ENCODE peak calls at places on chromosomes 11 and 22, in eight cellular contexts. One of them, this sample, is unnamed.

GRCh38 chr22:25102722-25103121 is 96.9 kb upstream of the CRYBB3 start:
- DNase-seq in heart left ventricle: no peak
- DNase-seq in GM23248: no peak
- DNase-seq in breast epithelium: no peak
- DNase-seq in psoas muscle: no peak
- DNase-seq in mesendoderm: no peak
- DNase-seq in CD4-positive, CD25-positive, alpha-beta regulatory T cell: no peak
- DNase-seq in transverse colon: no peak
- DNase-seq in this sample: no peak

GRCh38 chr22:42430486-42431125 is 1.6 kb downstream of the NFAM1 start:
- DNase-seq in heart left ventricle: no peak
- DNase-seq in GM23248: no peak
- DNase-seq in breast epithelium: no peak
- DNase-seq in psoas muscle: no peak
- DNase-seq in mesendoderm: no peak
- DNase-seq in CD4-positive, CD25-positive, alpha-beta regulatory T cell: no peak
- DNase-seq in transverse colon: no peak
- DNase-seq in this sample: no peak

GRCh38 chr11:10144954-10145353 is 149.1 kb downstream of the SBF2 start:
- DNase-seq in heart left ventricle: no peak
- DNase-seq in GM23248: no peak
- DNase-seq in breast epithelium: no peak
- DNase-seq in psoas muscle: no peak
- DNase-seq in mesendoderm: no peak
- DNase-seq in CD4-positive, CD25-positive, alpha-beta regulatory T cell: no peak
- DNase-seq in transverse colon: no peak
- DNase-seq in this sample: no peak

GRCh38 chr22:29457730-29458129 is 19.3 kb downstream of the RFPL1 start:
- DNase-seq in heart left ventricle: no peak
- DNase-seq in GM23248: peak; percentile 54
- DNase-seq in breast epithelium: no peak
- DNase-seq in psoas muscle: no peak
- DNase-seq in mesendoderm: peak; percentile 93
- DNase-seq in CD4-positive, CD25-positive, alpha-beta regulatory T cell: peak; percentile 22
- DNase-seq in transverse colon: peak; percentile 13
- DNase-seq in this sample: no peak

GRCh38 chr11:96388891-96389603 is 665 bp downstream of the CCDC82 start:
- DNase-seq in heart left ventricle: no peak
- DNase-seq in GM23248: peak; percentile 77
- DNase-seq in breast epithelium: no peak
- DNase-seq in psoas muscle: no peak
- DNase-seq in mesendoderm: peak; percentile 84
- DNase-seq in CD4-positive, CD25-positive, alpha-beta regulatory T cell: no peak
- DNase-seq in transverse colon: no peak
- DNase-seq in this sample: no peak

GRCh38 chr22:39219071-39220050 is 25.4 kb downstream of the PDGFB start:
- DNase-seq in heart left ventricle: no peak
- DNase-seq in GM23248: no peak
- DNase-seq in breast epithelium: no peak
- DNase-seq in psoas muscle: no peak
- DNase-seq in mesendoderm: peak; percentile 75
- DNase-seq in CD4-positive, CD25-positive, alpha-beta regulatory T cell: no peak
- DNase-seq in transverse colon: no peak
- DNase-seq in this sample: no peak

GRCh38 chr22:25753252-25753651 is 11.3 kb downstream of the MYO18B start:
- DNase-seq in heart left ventricle: peak; percentile 77
- DNase-seq in GM23248: no peak
- DNase-seq in breast epithelium: no peak
- DNase-seq in psoas muscle: no peak
- DNase-seq in mesendoderm: no peak
- DNase-seq in CD4-positive, CD25-positive, alpha-beta regulatory T cell: no peak
- DNase-seq in transverse colon: no peak
- DNase-seq in this sample: no peak

GRCh38 chr11:66904561-66904960 is 47.7 kb downstream of the LRFN4 start:
- DNase-seq in heart left ventricle: no peak
- DNase-seq in GM23248: no peak
- DNase-seq in breast epithelium: no peak
- DNase-seq in psoas muscle: no peak
- DNase-seq in mesendoderm: no peak
- DNase-seq in CD4-positive, CD25-positive, alpha-beta regulatory T cell: no peak
- DNase-seq in transverse colon: no peak
- DNase-seq in this sample: no peak

GRCh38 chr22:33975841-33976240 is 55.6 kb upstream of the LARGE1 start:
- DNase-seq in heart left ventricle: no peak
- DNase-seq in GM23248: no peak
- DNase-seq in breast epithelium: no peak
- DNase-seq in psoas muscle: no peak
- DNase-seq in mesendoderm: peak; percentile 65
- DNase-seq in CD4-positive, CD25-positive, alpha-beta regulatory T cell: no peak
- DNase-seq in transverse colon: no peak
- DNase-seq in this sample: no peak

GRCh38 chr11:66607126-66607834 is 9.2 kb upstream of the RBM14 start:
- DNase-seq in heart left ventricle: peak; percentile 70
- DNase-seq in GM23248: peak; percentile 88
- DNase-seq in breast epithelium: peak; percentile 70
- DNase-seq in psoas muscle: peak; percentile 83
- DNase-seq in mesendoderm: no peak
- DNase-seq in CD4-positive, CD25-positive, alpha-beta regulatory T cell: no peak
- DNase-seq in transverse colon: peak; percentile 84
- DNase-seq in this sample: peak; percentile 67

GRCh38 chr11:63564056-63564784 is 1.0 kb upstream of the PLAAT2 start:
- DNase-seq in heart left ventricle: no peak
- DNase-seq in GM23248: no peak
- DNase-seq in breast epithelium: no peak
- DNase-seq in psoas muscle: no peak
- DNase-seq in mesendoderm: no peak
- DNase-seq in CD4-positive, CD25-positive, alpha-beta regulatory T cell: peak; percentile 70
- DNase-seq in transverse colon: no peak
- DNase-seq in this sample: peak; percentile 40

GRCh38 chr11:86116386-86116726 is 47.5 kb upstream of the PICALM start:
- DNase-seq in heart left ventricle: no peak
- DNase-seq in GM23248: peak; percentile 90
- DNase-seq in breast epithelium: no peak
- DNase-seq in psoas muscle: no peak
- DNase-seq in mesendoderm: no peak
- DNase-seq in CD4-positive, CD25-positive, alpha-beta regulatory T cell: peak; percentile 62
- DNase-seq in transverse colon: no peak
- DNase-seq in this sample: peak; percentile 53

GRCh38 chr11:112606656-112607055 is 346.0 kb upstream of the PLET1 start:
- DNase-seq in heart left ventricle: no peak
- DNase-seq in GM23248: no peak
- DNase-seq in breast epithelium: no peak
- DNase-seq in psoas muscle: no peak
- DNase-seq in mesendoderm: no peak
- DNase-seq in CD4-positive, CD25-positive, alpha-beta regulatory T cell: no peak
- DNase-seq in transverse colon: no peak
- DNase-seq in this sample: no peak

GRCh38 chr11:47259178-47259977 is 1.6 kb downstream of the NR1H3 start:
- DNase-seq in heart left ventricle: no peak
- DNase-seq in GM23248: peak; percentile 46
- DNase-seq in breast epithelium: no peak
- DNase-seq in psoas muscle: peak; percentile 54
- DNase-seq in mesendoderm: peak; percentile 92
- DNase-seq in CD4-positive, CD25-positive, alpha-beta regulatory T cell: peak; percentile 52
- DNase-seq in transverse colon: peak; percentile 83
- DNase-seq in this sample: no peak

GRCh38 chr22:20563941-20564371 is 56.5 kb downstream of the MED15 start:
- DNase-seq in heart left ventricle: no peak
- DNase-seq in GM23248: no peak
- DNase-seq in breast epithelium: no peak
- DNase-seq in psoas muscle: no peak
- DNase-seq in mesendoderm: no peak
- DNase-seq in CD4-positive, CD25-positive, alpha-beta regulatory T cell: no peak
- DNase-seq in transverse colon: no peak
- DNase-seq in this sample: no peak

GRCh38 chr11:36566407-36567053 is 1.3 kb upstream of the RAG1 start:
- DNase-seq in heart left ventricle: no peak
- DNase-seq in GM23248: no peak
- DNase-seq in breast epithelium: no peak
- DNase-seq in psoas muscle: no peak
- DNase-seq in mesendoderm: no peak
- DNase-seq in CD4-positive, CD25-positive, alpha-beta regulatory T cell: no peak
- DNase-seq in transverse colon: no peak
- DNase-seq in this sample: no peak

GRCh38 chr11:12285106-12285505 is 92.3 kb upstream of the PARVA start:
- DNase-seq in heart left ventricle: no peak
- DNase-seq in GM23248: peak; percentile 91
- DNase-seq in breast epithelium: no peak
- DNase-seq in psoas muscle: no peak
- DNase-seq in mesendoderm: no peak
- DNase-seq in CD4-positive, CD25-positive, alpha-beta regulatory T cell: no peak
- DNase-seq in transverse colon: no peak
- DNase-seq in this sample: peak; percentile 90

GRCh38 chr11:134999490-135000066 is 587.5 kb upstream of the B3GAT1 start:
- DNase-seq in heart left ventricle: no peak
- DNase-seq in GM23248: no peak
- DNase-seq in breast epithelium: no peak
- DNase-seq in psoas muscle: no peak
- DNase-seq in mesendoderm: peak; percentile 28
- DNase-seq in CD4-positive, CD25-positive, alpha-beta regulatory T cell: no peak
- DNase-seq in transverse colon: no peak
- DNase-seq in this sample: no peak

GRCh38 chr22:35534091-35534490 is 6.5 kb upstream of the RASD2 start:
- DNase-seq in heart left ventricle: no peak
- DNase-seq in GM23248: no peak
- DNase-seq in breast epithelium: no peak
- DNase-seq in psoas muscle: no peak
- DNase-seq in mesendoderm: no peak
- DNase-seq in CD4-positive, CD25-positive, alpha-beta regulatory T cell: no peak
- DNase-seq in transverse colon: no peak
- DNase-seq in this sample: no peak

GRCh38 chr22:50306753-50307749 is at the start of gene PLXNB2:
- DNase-seq in heart left ventricle: peak; percentile 87
- DNase-seq in GM23248: peak; percentile 88
- DNase-seq in breast epithelium: peak; percentile 78
- DNase-seq in psoas muscle: peak; percentile 88
- DNase-seq in mesendoderm: peak; percentile 88
- DNase-seq in CD4-positive, CD25-positive, alpha-beta regulatory T cell: no peak
- DNase-seq in transverse colon: peak; percentile 85
- DNase-seq in this sample: peak; percentile 59

GRCh38 chr22:50308986-50309600 is 1.6 kb upstream of the PLXNB2 start:
- DNase-seq in heart left ventricle: no peak
- DNase-seq in GM23248: no peak
- DNase-seq in breast epithelium: no peak
- DNase-seq in psoas muscle: no peak
- DNase-seq in mesendoderm: no peak
- DNase-seq in CD4-positive, CD25-positive, alpha-beta regulatory T cell: no peak
- DNase-seq in transverse colon: no peak
- DNase-seq in this sample: no peak

GRCh38 chr22:50308597-50308935 is 1.1 kb upstream of the PLXNB2 start:
- DNase-seq in heart left ventricle: peak; percentile 93
- DNase-seq in GM23248: peak; percentile 58
- DNase-seq in breast epithelium: no peak
- DNase-seq in psoas muscle: peak; percentile 90
- DNase-seq in mesendoderm: peak; percentile 27
- DNase-seq in CD4-positive, CD25-positive, alpha-beta regulatory T cell: no peak
- DNase-seq in transverse colon: peak; percentile 78
- DNase-seq in this sample: no peak

GRCh38 chr22:50309601-50309991 is 2.1 kb upstream of the PLXNB2 start:
- DNase-seq in heart left ventricle: no peak
- DNase-seq in GM23248: no peak
- DNase-seq in breast epithelium: no peak
- DNase-seq in psoas muscle: no peak
- DNase-seq in mesendoderm: no peak
- DNase-seq in CD4-positive, CD25-positive, alpha-beta regulatory T cell: no peak
- DNase-seq in transverse colon: no peak
- DNase-seq in this sample: no peak

GRCh38 chr22:50307891-50308596 is 598 bp upstream of the PLXNB2 start:
- DNase-seq in heart left ventricle: no peak
- DNase-seq in GM23248: peak; percentile 33
- DNase-seq in breast epithelium: no peak
- DNase-seq in psoas muscle: peak; percentile 62
- DNase-seq in mesendoderm: no peak
- DNase-seq in CD4-positive, CD25-positive, alpha-beta regulatory T cell: no peak
- DNase-seq in transverse colon: no peak
- DNase-seq in this sample: no peak
- H3K27ac ChIP-seq in heart left ventricle: peak overlapping the region; percentile 95
- H3K27ac ChIP-seq in GM23248: peak overlapping the region; percentile 42
- H3K27ac ChIP-seq in breast epithelium: peak overlapping the region; percentile 85
- H3K27ac ChIP-seq in psoas muscle: peak overlapping the region; percentile 55
- H3K27ac ChIP-seq in mesendoderm: no peak overlapping the region
- H3K27ac ChIP-seq in CD4-positive, CD25-positive, alpha-beta regulatory T cell: no peak overlapping the region
- H3K27ac ChIP-seq in transverse colon: peak overlapping the region; percentile 80
- H3K27ac ChIP-seq in this sample: no peak overlapping the region

GRCh38 chr11:69640260-69640994 is 529 bp upstream of the CCND1 start:
- DNase-seq in heart left ventricle: peak; percentile 51
- DNase-seq in GM23248: peak; percentile 78
- DNase-seq in breast epithelium: no peak
- DNase-seq in psoas muscle: no peak
- DNase-seq in mesendoderm: no peak
- DNase-seq in CD4-positive, CD25-positive, alpha-beta regulatory T cell: no peak
- DNase-seq in transverse colon: peak; percentile 49
- DNase-seq in this sample: no peak
- H3K27ac ChIP-seq in heart left ventricle: peak overlapping the region; percentile 92
- H3K27ac ChIP-seq in GM23248: peak overlapping the region; percentile 97
- H3K27ac ChIP-seq in breast epithelium: peak overlapping the region; percentile 88
- H3K27ac ChIP-seq in psoas muscle: no peak overlapping the region
- H3K27ac ChIP-seq in mesendoderm: peak overlapping the region; percentile 60
- H3K27ac ChIP-seq in CD4-positive, CD25-positive, alpha-beta regulatory T cell: no peak overlapping the region
- H3K27ac ChIP-seq in transverse colon: peak overlapping the region; percentile 82
- H3K27ac ChIP-seq in this sample: peak overlapping the region; percentile 67

DNA sequence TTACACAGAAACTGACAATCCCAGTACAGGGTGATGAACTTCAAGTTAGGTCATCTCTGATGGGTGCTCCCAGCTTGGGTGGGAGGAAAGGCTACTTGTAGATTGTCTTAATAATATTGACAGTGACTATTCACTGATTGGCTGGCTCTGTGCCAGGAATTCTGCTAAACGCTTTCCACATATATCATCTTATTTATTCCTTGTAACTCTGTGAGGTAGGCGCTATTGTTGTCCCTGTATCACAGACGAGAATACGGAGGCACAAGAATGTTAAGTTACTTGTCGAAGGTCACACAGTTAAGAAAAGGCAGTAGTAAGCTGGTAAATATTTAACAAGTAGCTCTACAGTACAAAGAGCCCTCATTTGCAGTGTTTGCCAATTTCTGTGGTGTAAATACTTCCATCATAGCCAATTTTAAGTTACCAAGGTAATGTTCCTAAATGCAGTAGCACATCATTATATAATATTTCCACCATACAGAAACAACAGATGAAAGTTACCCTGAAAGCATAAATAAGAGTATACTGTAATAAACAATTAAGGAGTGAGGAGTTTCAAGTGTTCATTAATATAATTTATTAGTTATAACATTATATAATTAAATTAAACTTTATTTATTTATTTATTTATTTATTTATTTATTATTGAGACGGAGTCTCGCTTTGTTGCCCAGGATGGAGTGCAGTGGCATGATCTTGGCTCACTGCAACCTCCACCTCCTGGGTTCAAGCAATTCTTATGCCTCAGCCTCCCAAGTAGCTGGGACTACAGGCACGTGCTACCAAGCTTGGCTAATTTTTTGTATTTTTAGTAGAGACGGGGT is 11.5 kb upstream of the TIMP3 start:
- DNase-seq in heart left ventricle: no peak
- DNase-seq in GM23248: peak; percentile 19
- DNase-seq in breast epithelium: no peak
- DNase-seq in psoas muscle: no peak
- DNase-seq in mesendoderm: no peak
- DNase-seq in CD4-positive, CD25-positive, alpha-beta regulatory T cell: no peak
- DNase-seq in transverse colon: no peak
- DNase-seq in this sample: no peak
- H3K27ac ChIP-seq in heart left ventricle: no peak overlapping the region
- H3K27ac ChIP-seq in GM23248: peak overlapping the region; percentile 87
- H3K27ac ChIP-seq in breast epithelium: peak overlapping the region; percentile 70
- H3K27ac ChIP-seq in psoas muscle: no peak overlapping the region
- H3K27ac ChIP-seq in mesendoderm: no peak overlapping the region
- H3K27ac ChIP-seq in CD4-positive, CD25-positive, alpha-beta regulatory T cell: no peak overlapping the region
- H3K27ac ChIP-seq in transverse colon: no peak overlapping the region
- H3K27ac ChIP-seq in this sample: no peak overlapping the region

GRCh38 chr22:45774016-45774670 is 102.5 kb downstream of the ATXN10 start:
- DNase-seq in heart left ventricle: no peak
- DNase-seq in GM23248: no peak
- DNase-seq in breast epithelium: no peak
- DNase-seq in psoas muscle: no peak
- DNase-seq in mesendoderm: no peak
- DNase-seq in CD4-positive, CD25-positive, alpha-beta regulatory T cell: no peak
- DNase-seq in transverse colon: no peak
- DNase-seq in this sample: no peak
- H3K27ac ChIP-seq in heart left ventricle: no peak overlapping the region
- H3K27ac ChIP-seq in GM23248: no peak overlapping the region
- H3K27ac ChIP-seq in breast epithelium: no peak overlapping the region
- H3K27ac ChIP-seq in psoas muscle: no peak overlapping the region
- H3K27ac ChIP-seq in mesendoderm: no peak overlapping the region
- H3K27ac ChIP-seq in CD4-positive, CD25-positive, alpha-beta regulatory T cell: no peak overlapping the region
- H3K27ac ChIP-seq in transverse colon: no peak overlapping the region
- H3K27ac ChIP-seq in this sample: no peak overlapping the region

This sample was measured in SJSA1.